ENCODE peak calls at places on chromosomes 4 and X, in four cellular contexts. Z is OCI-LY7, G is psoas muscle, K is A549. Y is an unnamed sample. For H3K4me1, the result is how much of the 10 kb centered on the place peaks cover.

GRCh38 chr4:101252721-101253120 is 94.6 kb downstream of the PPP3CA start:
- DNase-seq in Z (no peak), G (no peak), K (no peak), Y (no peak)

GRCh38 chr4:140150886-140151699 is 2.9 kb downstream of the MAML3 start:
- DNase-seq in K (peak), G (peak), Z (peak), Y (peak)

GRCh38 chr4:64195582-64195981 is 213.7 kb downstream of the TECRL start:
- DNase-seq in G (no peak), Z (no peak), K (no peak), Y (no peak)

GRCh38 chr4:5720157-5720850 is 9.3 kb downstream of the EVC start:
- DNase-seq in Z (no peak), K (no peak), G (no peak), Y (no peak)

GRCh38 chrX:46573896-46574336 is 351 bp downstream of the CHST7 start:
- DNase-seq in Z (peak), G (peak), K (peak), Y (peak)

GRCh38 chr4:10354746-10355145 is 102.5 kb downstream of the ZNF518B start:
- DNase-seq in Z (no peak), K (no peak), G (no peak), Y (no peak)

GRCh38 chr4:143667461-143667860 is 33.0 kb downstream of the FREM3 start:
- DNase-seq in Z (no peak), G (no peak), K (no peak), Y (peak)

GRCh38 chrX:38654302-38654701 is 93.0 kb downstream of the TSPAN7 start:
- DNase-seq in Z (peak), G (no peak), K (peak), Y (no peak)

GRCh38 chrX:136750364-136750763 is 30.4 kb downstream of the ARHGEF6 start:
- DNase-seq in Z (no peak), G (no peak), K (no peak), Y (no peak)

GRCh38 chr4:88736264-88736663 is 38.6 kb upstream of the NAP1L5 start:
- DNase-seq in G (no peak), K (no peak), Z (no peak), Y (no peak)

GRCh38 chr4:56876264-56876663 is 31.4 kb upstream of the REST start:
- DNase-seq in Z (no peak), K (no peak), G (no peak), Y (no peak)

GRCh38 chrX:9467181-9467580 is 2.3 kb downstream of the TBL1X start:
- DNase-seq in K (no peak), G (no peak), Z (no peak), Y (no peak)

GRCh38 chr4:68498413-68499007 is 51.2 kb downstream of the TMPRSS11E start:
- DNase-seq in G (no peak), K (peak), Z (peak), Y (no peak)

GRCh38 chr4:39591290-39591689 is 47.4 kb downstream of the SMIM14 start:
- DNase-seq in Z (peak), K (peak), G (no peak), Y (no peak)

GRCh38 chrX:67648361-67648760 is 104.5 kb downstream of the AR start:
- DNase-seq in K (no peak), G (no peak), Z (no peak), Y (no peak)

GRCh38 chr4:139617702-139618490 is 47.7 kb upstream of the MGST2 start:
- DNase-seq in K (peak), Z (peak), G (no peak), Y (no peak)

GRCh38 chr4:121070274-121070673 is 2.1 kb downstream of the NDNF start:
- DNase-seq in Z (no peak), G (no peak), K (no peak), Y (no peak)

GRCh38 chr4:83837614-83838308 is 301.9 kb downstream of the GPAT3 start:
- DNase-seq in G (no peak), Z (no peak), K (no peak), Y (no peak)

GRCh38 chr4:184792950-184793555 is 32.7 kb downstream of the ACSL1 start:
- DNase-seq in G (no peak), K (peak), Z (no peak), Y (no peak)

GRCh38 chrX:129782015-129782495 is 2.3 kb downstream of the SASH3 start:
- DNase-seq in Z (no peak), K (no peak), G (no peak), Y (no peak)

GRCh38 chrX:13055486-13055885 is 11.1 kb upstream of the FAM9C start:
- DNase-seq in G (no peak), Z (no peak), K (no peak), Y (no peak)

GRCh38 chrX:88378406-88378805 is 368.6 kb upstream of the CPXCR1 start:
- DNase-seq in G (no peak), Z (no peak), K (no peak), Y (no peak)

GRCh38 chr4:106704253-106704870 is 331.8 kb downstream of the DKK2 start:
- DNase-seq in K (no peak), G (no peak), Z (no peak), Y (no peak)

GRCh38 chrX:23911436-23911835 is 3.6 kb downstream of the CXorf58 start:
- DNase-seq in K (no peak), G (no peak), Z (no peak), Y (no peak)

GRCh38 chrX:23907496-23908218 is at the start of the genes APOO and CXorf58:
- DNase-seq in G (peak), K (peak), Z (peak), Y (peak)

GRCh38 chrX:23907106-23907495 is 637 bp downstream of the APOO start:
- DNase-seq in Z (peak), G (no peak), K (no peak), Y (no peak)

GRCh38 chrX:23904096-23904495 is 3.6 kb downstream of the APOO start:
- DNase-seq in G (no peak), Z (no peak), K (no peak), Y (no peak)

GRCh38 chrX:23908219-23909003 is 605 bp downstream of the CXorf58 start:
- DNase-seq in G (no peak), Z (peak), K (no peak), Y (no peak)
- TF ChIP-seq CTCF in G (no peak), Z (peak), K (no peak), Y (peak)

GRCh38 chrX:11728556-11728955 is 29.5 kb upstream of the MSL3 start:
- DNase-seq in K (no peak), Z (no peak), G (no peak), Y (no peak)

GRCh38 chrX:11722304-11722703 is 35.7 kb upstream of the MSL3 start:
- DNase-seq in K (no peak), G (no peak), Z (no peak), Y (no peak)

GRCh38 chrX:11725631-11726442 is 32.2 kb upstream of the MSL3 start:
- DNase-seq in K (no peak), G (no peak), Z (no peak), Y (no peak)

GRCh38 chrX:11724122-11725017 is 33.7 kb upstream of the MSL3 start:
- DNase-seq in Z (peak), K (peak), G (no peak), Y (peak)
- H3K4me3 ChIP-seq in Z (no peak), K (no peak), G (no peak), Y (no peak)

DNA sequence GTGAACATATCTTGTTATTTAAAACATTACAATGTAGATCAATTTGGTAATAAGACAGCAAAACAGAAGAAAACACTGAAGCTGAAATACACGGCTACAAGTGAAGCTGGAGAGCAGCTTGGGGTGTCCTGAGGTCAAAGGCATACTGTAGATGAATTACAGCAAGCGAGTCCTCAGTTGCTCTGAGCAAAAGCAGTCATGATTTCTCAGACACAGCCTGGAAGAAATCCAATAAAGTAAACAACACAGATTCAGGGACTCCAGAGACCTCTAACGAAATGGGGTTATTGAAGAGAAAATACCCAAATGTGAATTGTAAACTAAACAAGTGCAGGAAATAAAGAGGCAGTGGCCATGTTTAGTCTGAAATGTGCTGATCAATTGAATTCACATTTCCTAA is 324.4 kb downstream of the CAMK2D start:
- DNase-seq in Z (no peak), G (no peak), K (no peak), Y (no peak)
- H3K4me1 ChIP-seq in Z (under half), G (under half), K (under half), Y (under half)

GRCh38 chrX:150405576-150405975 is 42.5 kb downstream of the MAMLD1 start:
- DNase-seq in G (no peak), K (peak), Z (no peak), Y (peak)
- TF ChIP-seq CTCF in G (no peak), K (no peak), Z (no peak), Y (no peak)

GRCh38 chrX:115560978-115561604 is at the start of gene PLS3:
- DNase-seq in Z (no peak), K (peak), G (peak), Y (peak)

GRCh38 chrX:115563633-115564182 is 2.7 kb downstream of the PLS3 start:
- DNase-seq in Z (no peak), G (no peak), K (peak), Y (no peak)

GRCh38 chrX:115560211-115560977 is 580 bp upstream of the PLS3 start:
- DNase-seq in K (peak), Z (no peak), G (no peak), Y (peak)

GRCh38 chrX:115562492-115562872 is 1.5 kb downstream of the PLS3 start:
- DNase-seq in K (peak), Z (no peak), G (no peak), Y (no peak)

GRCh38 chrX:115561605-115562491 is 874 bp downstream of the PLS3 start:
- DNase-seq in G (peak), K (peak), Z (no peak), Y (peak)
- H3K4me3 ChIP-seq in G (peak), K (peak), Z (no peak), Y (peak)

GRCh38 chr4:41751325-41752061 is 3.0 kb upstream of the PHOX2B start:
- DNase-seq in Z (no peak), G (no peak), K (no peak), Y (no peak)
- H3K4me1 ChIP-seq in Z (under half), G (under half), K (under half), Y (under half)

GRCh38 chrX:40152706-40153334 is 55.1 kb upstream of the BCOR start:
- DNase-seq in K (peak), G (peak), Z (peak), Y (peak)

GRCh38 chrX:40152173-40152705 is 54.5 kb upstream of the BCOR start:
- DNase-seq in G (peak), Z (peak), K (no peak), Y (no peak)

GRCh38 chrX:40154229-40154852 is 56.6 kb upstream of the BCOR start:
- DNase-seq in G (peak), K (peak), Z (peak), Y (no peak)

GRCh38 chrX:40154853-40155616 is 57.3 kb upstream of the BCOR start:
- DNase-seq in Z (peak), G (peak), K (peak), Y (peak)

DNA sequence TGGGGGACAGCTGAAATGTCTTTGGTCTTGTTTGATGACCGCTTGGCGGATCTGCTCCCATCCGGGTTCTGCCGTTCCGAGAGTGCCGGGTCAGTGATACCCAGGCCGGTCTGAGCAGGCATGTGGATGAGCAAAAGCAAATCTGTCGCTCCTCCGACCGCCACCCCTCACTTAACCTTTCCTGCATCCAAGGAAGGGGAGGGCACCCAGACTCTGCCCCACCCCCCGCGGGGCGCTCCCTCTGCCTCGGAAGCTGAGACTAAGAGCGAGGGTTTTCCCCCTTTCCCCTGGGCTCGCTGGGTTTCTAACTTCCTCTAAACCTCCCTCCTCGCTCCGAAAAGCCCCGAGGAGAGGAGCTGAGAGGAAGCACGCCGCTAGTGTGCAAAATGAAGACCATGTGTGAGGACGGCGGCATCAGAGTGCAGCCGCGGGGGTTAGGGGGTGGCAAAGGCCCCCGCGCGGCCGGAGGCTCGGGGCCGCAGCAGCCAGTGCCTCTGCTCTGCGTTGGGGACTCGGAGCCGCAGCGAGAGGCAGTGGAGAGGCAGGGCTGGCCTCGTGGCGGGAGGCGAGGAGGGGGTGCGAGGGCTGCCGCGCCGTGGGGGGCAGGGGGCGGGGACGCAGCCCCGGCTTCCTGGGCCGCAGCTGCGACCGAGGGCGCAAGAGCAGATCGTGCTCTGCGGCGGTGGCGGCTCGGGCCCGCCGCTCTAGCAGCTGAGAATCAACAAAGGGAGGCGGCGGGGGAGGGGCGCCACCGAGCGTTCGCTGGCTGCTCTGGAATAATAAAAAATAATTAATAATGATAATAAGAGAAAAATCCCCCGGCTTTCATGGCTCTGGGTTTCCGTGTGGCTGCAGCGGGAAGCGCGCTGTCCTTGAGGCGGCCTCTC is 55.8 kb upstream of the BCOR start:
- DNase-seq in K (peak), G (peak), Z (peak), Y (peak)
- TF ChIP-seq CTCF in K (peak), G (peak), Z (peak), Y (no peak)